ENCODE peak calls at places on chromosomes 4 and X, in eight cellular contexts. S is pancreas; G is psoas muscle; W is adipocyte; N is GM23338; E is lower lobe of right lung; K is right lobe of liver; M is CD4-positive, alpha-beta memory T cell. C is an unnamed sample. For H3K27me3, the result is how much of the 10 kb centered on the place peaks cover.

GRCh38 chrX:41022579-41022978 is 62.7 kb upstream of the USP9X start:
- DNase-seq in K (no peak), S (no peak), W (peak), E (no peak), M (no peak), N (no peak), G (no peak), C (no peak)

GRCh38 chr4:127809173-127809800 is 27.2 kb downstream of the HSPA4L start:
- DNase-seq in E (no peak), G (no peak), W (no peak), S (no peak), M (no peak), K (no peak), N (peak), C (no peak)

GRCh38 chr4:155948541-155948940 is 5.1 kb downstream of the CTSO start:
- DNase-seq in S (no peak), G (no peak), W (no peak), N (no peak), E (no peak), M (no peak), K (no peak), C (no peak)

GRCh38 chr4:158347596-158347995 is 137.3 kb downstream of the TMEM144 start:
- DNase-seq in M (no peak), E (no peak), K (no peak), S (no peak), G (no peak), W (no peak), N (no peak), C (no peak)

GRCh38 chrX:39682778-39683177 is 415.0 kb downstream of the BCOR start:
- DNase-seq in G (no peak), K (no peak), W (no peak), S (no peak), N (peak), E (no peak), M (no peak), C (no peak)

GRCh38 chr4:82704156-82704555 is 94.4 kb downstream of the SCD5 start:
- DNase-seq in G (no peak), W (peak), K (no peak), N (no peak), S (no peak), E (no peak), M (no peak), C (no peak)

GRCh38 chr4:185096032-185096653 is 46.9 kb upstream of the SLC25A4 start:
- DNase-seq in E (no peak), K (no peak), M (no peak), S (peak), N (peak), G (no peak), W (peak), C (no peak)

GRCh38 chrX:20059467-20060128 is 57.1 kb downstream of the MAP7D2 start:
- DNase-seq in S (no peak), M (no peak), E (no peak), N (no peak), G (no peak), W (no peak), K (no peak), C (peak)

GRCh38 chr4:8908206-8908893 is 36.7 kb upstream of the HMX1 start:
- DNase-seq in S (peak), K (peak), E (peak), G (no peak), N (no peak), W (no peak), M (no peak), C (no peak)

GRCh38 chrX:16722481-16722880 is 3.1 kb downstream of the SYAP1 start:
- DNase-seq in E (no peak), S (no peak), W (no peak), M (no peak), K (no peak), G (no peak), N (no peak), C (no peak)

GRCh38 chrX:40247848-40248622 is 150.3 kb upstream of the BCOR start:
- DNase-seq in S (no peak), G (no peak), E (no peak), K (no peak), W (no peak), M (no peak), N (no peak), C (no peak)

GRCh38 chr4:7638463-7638862 is 203.7 kb upstream of the PSAPL1 start:
- DNase-seq in W (no peak), N (no peak), S (no peak), G (no peak), E (no peak), M (no peak), K (no peak), C (no peak)

GRCh38 chrX:36961590-36961989 is 46.6 kb upstream of the FAM47C start:
- DNase-seq in S (no peak), M (no peak), N (no peak), W (no peak), E (no peak), G (no peak), K (peak), C (no peak)

GRCh38 chr4:74028504-74028903 is 10.0 kb downstream of the CXCL3 start:
- DNase-seq in G (no peak), M (no peak), K (no peak), W (no peak), E (no peak), N (no peak), S (no peak), C (no peak)

GRCh38 chr4:154722262-154722661 is 21.5 kb upstream of the LRAT start:
- DNase-seq in G (no peak), S (no peak), N (no peak), W (no peak), K (no peak), E (no peak), M (no peak), C (no peak)

GRCh38 chr4:55173580-55173979 is 48.2 kb upstream of the KDR start:
- DNase-seq in S (no peak), K (no peak), W (no peak), M (no peak), E (no peak), G (no peak), N (no peak), C (no peak)

GRCh38 chrX:107729558-107730297 is 45.9 kb downstream of the TSC22D3 start:
- DNase-seq in M (no peak), W (no peak), S (no peak), N (peak), K (no peak), E (no peak), G (peak), C (no peak)

GRCh38 chr4:24168658-24169057 is 278.8 kb upstream of the PPARGC1A start:
- DNase-seq in G (no peak), K (no peak), S (no peak), N (no peak), M (no peak), W (no peak), E (no peak), C (no peak)

GRCh38 chrX:144327515-144327914 is 443.6 kb downstream of the UBE2NL start:
- DNase-seq in S (no peak), E (no peak), M (no peak), K (no peak), W (no peak), N (no peak), G (no peak), C (no peak)

GRCh38 chr4:17912011-17912410 is 101.2 kb downstream of the NCAPG start:
- DNase-seq in W (no peak), K (no peak), M (no peak), E (no peak), N (no peak), G (no peak), S (no peak), C (no peak)

GRCh38 chr4:80201326-80202151 is 4.2 kb downstream of the PRDM8 start:
- DNase-seq in G (peak), E (peak), S (no peak), N (peak), W (peak), K (no peak), M (peak), C (no peak)

GRCh38 chrX:110204986-110205385 is 112.9 kb downstream of the AMMECR1 start:
- DNase-seq in S (no peak), W (peak), K (no peak), N (no peak), G (no peak), M (no peak), E (no peak), C (peak)

GRCh38 chr4:108169639-108170038 is 907 bp upstream of the LEF1 start:
- DNase-seq in M (no peak), K (no peak), W (no peak), S (no peak), E (no peak), N (no peak), G (no peak), C (no peak)

GRCh38 chr4:108171541-108172230 is 3.0 kb upstream of the LEF1 start:
- DNase-seq in E (no peak), M (peak), K (no peak), W (peak), G (no peak), S (no peak), N (peak), C (no peak)

GRCh38 chr4:108172231-108172779 is 3.6 kb upstream of the LEF1 start:
- DNase-seq in G (no peak), S (peak), M (peak), W (no peak), E (no peak), K (no peak), N (peak), C (no peak)

GRCh38 chr4:108168672-108169562 is at the start of gene LEF1:
- DNase-seq in E (no peak), N (peak), S (no peak), K (no peak), M (peak), G (no peak), W (peak), C (no peak)

GRCh38 chr4:108170729-108171540 is 2.2 kb upstream of the LEF1 start:
- DNase-seq in E (no peak), N (peak), K (no peak), G (no peak), M (no peak), W (peak), S (no peak), C (no peak)
- H3K27me3 ChIP-seq in E (half or more), N (half or more), K (half or more), G (under half), M (under half), W (half or more), S (under half), C (half or more)

DNA sequence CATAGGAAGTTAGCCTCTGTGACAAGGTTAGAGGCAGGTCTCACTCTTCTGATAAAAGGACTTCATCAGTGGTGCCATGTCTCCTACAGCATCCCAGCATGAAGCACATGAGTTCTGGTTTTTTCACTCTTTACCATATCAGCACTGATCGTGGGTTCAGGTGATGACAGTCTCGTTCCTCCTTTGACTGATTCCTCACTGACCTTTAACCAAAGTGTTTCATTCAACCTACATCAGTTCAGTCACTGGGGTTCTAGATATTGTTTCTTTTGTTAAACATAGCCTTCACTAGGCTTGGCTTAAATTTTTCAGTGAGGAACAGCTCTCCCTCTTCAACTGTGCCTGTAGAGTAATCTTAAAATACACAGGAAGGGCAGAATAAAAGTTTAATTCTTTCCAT is 9.6 kb upstream of the MAGEA8 start:
- DNase-seq in K (no peak), W (no peak), G (no peak), E (no peak), S (no peak), M (no peak), N (no peak), C (no peak)
- H3K27me3 ChIP-seq in K (under half), W (under half), G (under half), E (under half), S (under half), M (under half), N (under half), C (under half)

DNA sequence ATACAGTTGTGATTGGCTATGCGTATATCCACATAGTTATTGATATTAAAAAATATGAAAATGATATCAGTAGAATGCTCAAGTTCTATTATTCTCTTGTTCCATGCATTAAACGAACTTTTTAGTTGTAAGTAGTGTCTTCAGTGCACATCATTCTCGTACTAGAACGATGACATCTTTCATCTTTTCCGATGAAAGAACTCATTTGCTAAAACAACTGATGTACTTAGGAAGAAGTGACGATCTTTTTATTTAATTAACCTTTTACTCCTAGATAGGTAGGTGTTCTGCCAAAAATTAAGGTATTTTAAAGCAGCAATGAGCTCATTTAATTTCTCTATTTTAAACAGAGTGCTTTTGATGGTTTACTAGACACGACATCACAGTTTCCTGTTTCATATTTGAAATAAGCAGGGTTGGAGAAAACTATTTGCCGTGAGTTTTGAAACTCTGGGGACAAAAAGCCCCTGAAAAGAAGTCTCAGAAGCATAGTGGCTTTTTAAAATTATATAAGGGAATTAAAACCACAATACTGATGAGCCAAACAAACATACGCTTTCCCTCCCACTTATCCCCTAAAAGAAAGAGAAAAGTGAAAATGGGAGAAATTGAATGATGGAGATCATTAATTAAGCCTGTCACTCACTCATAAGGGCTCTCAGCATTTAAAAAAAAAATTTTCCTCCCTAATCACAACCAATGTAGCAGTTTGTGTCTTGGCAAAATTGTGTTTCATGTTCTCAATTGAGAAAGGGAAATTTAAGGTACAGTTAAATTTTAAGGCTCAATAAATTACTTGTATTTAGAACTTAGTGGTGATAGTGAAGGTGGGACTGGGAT is 25.6 kb downstream of the SPRY1 start:
- DNase-seq in E (no peak), S (no peak), K (no peak), W (no peak), G (no peak), N (no peak), M (no peak), C (no peak)
- H3K27me3 ChIP-seq in E (under half), S (under half), K (under half), W (under half), G (under half), N (under half), M (under half), C (under half)

GRCh38 chrX:53282313-53282712 is 929 bp upstream of the IQSEC2 start:
- DNase-seq in N (no peak), M (no peak), G (no peak), K (no peak), E (no peak), S (no peak), W (peak), C (peak)

GRCh38 chrX:53281321-53281822 is at the start of gene IQSEC2:
- DNase-seq in K (peak), W (peak), G (peak), E (peak), M (no peak), N (peak), S (peak), C (peak)

GRCh38 chrX:53280703-53281320 is 572 bp downstream of the IQSEC2 start:
- DNase-seq in S (no peak), M (no peak), N (no peak), E (no peak), G (peak), K (no peak), W (peak), C (peak)

GRCh38 chrX:53280316-53280702 is 1.1 kb downstream of the IQSEC2 start:
- DNase-seq in M (no peak), S (no peak), K (no peak), N (no peak), G (no peak), E (no peak), W (no peak), C (no peak)

GRCh38 chrX:53279296-53280237 is 1.8 kb downstream of the IQSEC2 start:
- DNase-seq in G (no peak), S (no peak), M (no peak), K (no peak), E (no peak), W (no peak), N (peak), C (no peak)
- H3K27me3 ChIP-seq in G (under half), S (under half), M (under half), K (under half), E (under half), W (under half), N (under half), C (under half)

GRCh38 chrX:129235903-129236302 is 287.4 kb downstream of the SMARCA1 start:
- DNase-seq in G (no peak), N (peak), W (no peak), S (no peak), M (no peak), E (no peak), K (no peak), C (no peak)

GRCh38 chrX:129238011-129238410 is 285.3 kb downstream of the SMARCA1 start:
- DNase-seq in K (no peak), G (no peak), W (no peak), M (no peak), E (no peak), N (no peak), S (no peak), C (no peak)

GRCh38 chrX:129233791-129234190 is 289.5 kb downstream of the SMARCA1 start:
- DNase-seq in M (no peak), S (no peak), N (no peak), K (no peak), W (no peak), E (no peak), G (no peak), C (no peak)

DNA sequence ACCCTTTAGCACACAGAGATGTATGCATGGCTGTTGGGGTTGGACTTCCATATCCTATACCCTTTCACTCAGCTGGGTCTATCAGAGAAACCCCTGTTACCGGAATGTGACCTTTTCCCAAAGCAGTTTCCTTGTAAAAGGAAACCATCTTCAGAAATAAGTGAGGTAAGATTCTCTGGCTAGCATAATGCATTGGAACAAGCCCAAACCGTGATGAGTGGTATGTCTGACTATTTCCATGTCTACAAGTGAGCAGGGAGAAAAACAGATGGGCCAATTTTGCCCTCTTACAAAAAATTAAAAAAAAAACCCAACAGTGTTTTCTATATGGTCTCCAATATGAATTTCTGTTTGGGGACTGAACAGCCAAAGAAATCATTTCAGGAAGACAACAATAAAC is 283.9 kb downstream of the SMARCA1 start:
- DNase-seq in S (no peak), M (no peak), W (peak), N (no peak), K (no peak), G (no peak), E (no peak), C (peak)
- H3K27me3 ChIP-seq in S (under half), M (under half), W (under half), N (under half), K (under half), G (under half), E (under half), C (under half)

DNA sequence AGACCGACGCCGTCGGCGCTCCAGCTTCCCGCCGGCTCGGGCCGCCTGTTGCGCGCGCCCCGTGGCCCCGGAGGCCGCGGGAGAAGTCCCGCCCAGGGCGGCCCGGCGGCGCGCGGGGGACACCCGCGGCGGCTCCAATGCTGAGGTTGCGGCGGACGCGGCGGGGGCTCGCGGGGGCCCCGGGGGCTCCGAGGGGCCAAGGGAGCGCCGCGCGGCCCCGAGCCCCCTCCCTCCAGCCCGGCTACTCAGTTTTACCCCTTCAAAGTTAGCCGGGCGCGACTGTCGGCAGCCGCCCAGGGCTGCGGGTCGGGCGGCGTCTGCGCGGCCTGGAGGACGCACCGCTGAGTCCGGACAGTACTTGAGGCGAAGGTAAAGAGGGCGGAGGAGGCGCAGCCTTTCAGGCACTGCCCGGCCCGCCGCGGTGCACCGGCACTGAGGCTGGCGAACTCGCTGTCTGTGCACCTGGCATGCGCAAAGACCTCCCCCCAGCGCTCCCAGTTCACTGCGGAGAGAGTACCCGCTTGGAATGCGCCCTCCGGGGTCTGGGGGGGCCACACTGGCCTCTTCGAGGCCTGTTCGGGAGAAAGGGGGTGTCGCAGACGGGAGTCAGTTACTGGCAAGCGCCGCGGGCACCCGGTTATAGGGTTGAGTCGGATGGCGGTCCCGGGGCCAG is 1.3 kb downstream of the PCDH19 start:
- DNase-seq in S (no peak), G (peak), E (no peak), N (peak), K (peak), M (no peak), W (no peak), C (no peak)
- H3K27me3 ChIP-seq in S (half or more), G (under half), E (under half), N (half or more), K (under half), M (under half), W (half or more), C (under half)

GRCh38 chr4:138838251-138838650 is 177.3 kb upstream of the NOCT start:
- DNase-seq in K (no peak), W (no peak), E (no peak), S (no peak), N (no peak), M (no peak), G (no peak), C (no peak)
- H3K27me3 ChIP-seq in K (under half), W (under half), E (under half), S (under half), N (under half), M (under half), G (under half), C (under half)

C was measured in MG63.